ENCODE peak calls at places on chromosome 5, in six cellular contexts. G is head of caudate nucleus; T is stimulated activated CD4-positive, alpha-beta T cell treated with anti-CD3 and anti-CD28 coated beads, Interleukin-2, amount 100 ng/mL, for 48 hours; D is NCI-H1694 treated with DMSO at 0.1 percent for 48 hours; X is Kasumi-1; H is ascending aorta. O is an unnamed sample.

GRCh38 chr5:40410231-40410861 is 269.4 kb upstream of the PTGER4 start:
- DNase-seq in G (no peak), T (peak; percentile 61), D (no peak), X (peak; percentile 72), H (no peak), O (no peak)

GRCh38 chr5:124748687-124749594 is 2.5 kb upstream of the ZNF608 start:
- DNase-seq in G (peak; percentile 92), T (no peak), D (peak; percentile 98), X (peak; percentile 97), H (peak; percentile 31), O (peak; percentile 69)

GRCh38 chr5:10454591-10455272 is 13.1 kb downstream of the ROPN1L start:
- DNase-seq in G (no peak), T (no peak), D (no peak), X (no peak), H (no peak), O (no peak)

GRCh38 chr5:127891942-127892341 is 188.8 kb downstream of the CCDC192 start:
- DNase-seq in G (no peak), T (no peak), D (no peak), X (no peak), H (no peak), O (no peak)

GRCh38 chr5:158028349-158028748 is 169.4 kb upstream of the CLINT1 start:
- DNase-seq in G (no peak), T (no peak), D (no peak), X (no peak), H (no peak), O (no peak)

GRCh38 chr5:75584641-75585040 is 26.6 kb upstream of the ANKDD1B start:
- DNase-seq in G (no peak), T (no peak), D (no peak), X (peak; percentile 45), H (no peak), O (no peak)

GRCh38 chr5:74251106-74252032 is 389.2 kb downstream of the ENC1 start:
- DNase-seq in G (no peak), T (no peak), D (no peak), X (peak; percentile 92), H (no peak), O (no peak)

GRCh38 chr5:10291736-10292135 is 16.0 kb downstream of the CMBL start:
- DNase-seq in G (no peak), T (no peak), D (no peak), X (no peak), H (no peak), O (no peak)

GRCh38 chr5:132496631-132497487 is 6.3 kb upstream of the IRF1 start:
- DNase-seq in G (peak; percentile 84), T (no peak), D (no peak), X (peak; percentile 40), H (no peak), O (peak; percentile 90)

GRCh38 chr5:56088967-56089829 is 94.4 kb upstream of the IL6ST start:
- DNase-seq in G (no peak), T (peak; percentile 32), D (no peak), X (no peak), H (no peak), O (no peak)

GRCh38 chr5:146466521-146467349 is 19.6 kb downstream of the TCERG1 start:
- DNase-seq in G (no peak), T (no peak), D (peak; percentile 6), X (peak; percentile 45), H (no peak), O (no peak)